ENCODE peak calls at places on chromosome 18, in eight cellular contexts. One of them, this sample, is unnamed.

GRCh38 chr18:10164241-10165160 is 250.7 kb downstream of the VAPA start:
- DNase-seq in GM12864: no peak
- DNase-seq in mesothelial cell of epicardium: no peak
- DNase-seq in psoas muscle: no peak
- DNase-seq in pancreas: peak; percentile 58
- DNase-seq in PC-3: no peak
- DNase-seq in AG04450: no peak
- DNase-seq in AG09309: no peak
- DNase-seq in this sample: no peak

GRCh38 chr18:35467624-35468016 is 30.1 kb downstream of the INO80C start:
- DNase-seq in psoas muscle: no peak
- DNase-seq in mesothelial cell of epicardium: no peak
- DNase-seq in GM12864: no peak
- DNase-seq in pancreas: no peak
- DNase-seq in AG09309: no peak
- DNase-seq in AG04450: no peak
- DNase-seq in PC-3: no peak
- DNase-seq in this sample: no peak

GRCh38 chr18:77059294-77059916 is 73.2 kb downstream of the MBP start:
- DNase-seq in psoas muscle: no peak
- DNase-seq in AG09309: no peak
- DNase-seq in AG04450: no peak
- DNase-seq in mesothelial cell of epicardium: no peak
- DNase-seq in GM12864: no peak
- DNase-seq in PC-3: peak; percentile 81
- DNase-seq in pancreas: no peak
- DNase-seq in this sample: peak; percentile 45

GRCh38 chr18:33700513-33700976 is 122.5 kb downstream of the ASXL3 start:
- DNase-seq in pancreas: no peak
- DNase-seq in GM12864: peak; percentile 34
- DNase-seq in AG04450: no peak
- DNase-seq in AG09309: no peak
- DNase-seq in mesothelial cell of epicardium: no peak
- DNase-seq in PC-3: no peak
- DNase-seq in psoas muscle: no peak
- DNase-seq in this sample: no peak

GRCh38 chr18:61651145-61651879 is 241.5 kb downstream of the RNF152 start:
- DNase-seq in PC-3: no peak
- DNase-seq in AG09309: no peak
- DNase-seq in psoas muscle: no peak
- DNase-seq in pancreas: no peak
- DNase-seq in mesothelial cell of epicardium: no peak
- DNase-seq in AG04450: no peak
- DNase-seq in GM12864: no peak
- DNase-seq in this sample: no peak

GRCh38 chr18:39636931-39637330 is 2071.3 kb upstream of the CELF4 start:
- DNase-seq in AG04450: no peak
- DNase-seq in AG09309: no peak
- DNase-seq in mesothelial cell of epicardium: no peak
- DNase-seq in psoas muscle: no peak
- DNase-seq in pancreas: no peak
- DNase-seq in GM12864: no peak
- DNase-seq in PC-3: no peak
- DNase-seq in this sample: no peak

GRCh38 chr18:195651-196050 is 37.3 kb downstream of the USP14 start:
- DNase-seq in AG09309: no peak
- DNase-seq in mesothelial cell of epicardium: no peak
- DNase-seq in AG04450: no peak
- DNase-seq in pancreas: no peak
- DNase-seq in PC-3: no peak
- DNase-seq in psoas muscle: no peak
- DNase-seq in GM12864: no peak
- DNase-seq in this sample: no peak

GRCh38 chr18:23340661-23341060 is 112.4 kb upstream of the RIOK3 start:
- DNase-seq in pancreas: no peak
- DNase-seq in mesothelial cell of epicardium: no peak
- DNase-seq in AG04450: no peak
- DNase-seq in AG09309: no peak
- DNase-seq in psoas muscle: no peak
- DNase-seq in GM12864: no peak
- DNase-seq in PC-3: no peak
- DNase-seq in this sample: no peak

GRCh38 chr18:79947054-79947755 is 4.2 kb downstream of the SLC66A2 start:
- DNase-seq in GM12864: no peak
- DNase-seq in mesothelial cell of epicardium: no peak
- DNase-seq in AG04450: no peak
- DNase-seq in pancreas: peak; percentile 3
- DNase-seq in psoas muscle: no peak
- DNase-seq in AG09309: no peak
- DNase-seq in PC-3: peak; percentile 68
- DNase-seq in this sample: no peak

GRCh38 chr18:9135912-9136314 is 668 bp upstream of the ANKRD12 start:
- DNase-seq in pancreas: peak; percentile 57
- DNase-seq in AG04450: no peak
- DNase-seq in GM12864: no peak
- DNase-seq in psoas muscle: no peak
- DNase-seq in AG09309: no peak
- DNase-seq in PC-3: peak; percentile 64
- DNase-seq in mesothelial cell of epicardium: peak; percentile 32
- DNase-seq in this sample: peak; percentile 22

GRCh38 chr18:7452331-7452730 is 114.8 kb upstream of the PTPRM start:
- DNase-seq in GM12864: no peak
- DNase-seq in AG09309: no peak
- DNase-seq in psoas muscle: no peak
- DNase-seq in pancreas: peak; percentile 5
- DNase-seq in PC-3: peak; percentile 54
- DNase-seq in mesothelial cell of epicardium: no peak
- DNase-seq in AG04450: no peak
- DNase-seq in this sample: no peak

GRCh38 chr18:46619559-46619958 is 37.5 kb downstream of the LOXHD1 start:
- DNase-seq in AG04450: no peak
- DNase-seq in AG09309: no peak
- DNase-seq in psoas muscle: no peak
- DNase-seq in PC-3: no peak
- DNase-seq in mesothelial cell of epicardium: no peak
- DNase-seq in pancreas: no peak
- DNase-seq in GM12864: no peak
- DNase-seq in this sample: no peak

GRCh38 chr18:48922801-48923730 is 27.7 kb downstream of the SMAD7 start:
- DNase-seq in AG09309: peak; percentile 85
- DNase-seq in pancreas: no peak
- DNase-seq in psoas muscle: peak; percentile 65
- DNase-seq in GM12864: no peak
- DNase-seq in AG04450: no peak
- DNase-seq in PC-3: peak; percentile 38
- DNase-seq in mesothelial cell of epicardium: peak; percentile 57
- DNase-seq in this sample: no peak

GRCh38 chr18:71673954-71674353 is 870.2 kb downstream of the CBLN2 start:
- DNase-seq in GM12864: no peak
- DNase-seq in mesothelial cell of epicardium: no peak
- DNase-seq in psoas muscle: no peak
- DNase-seq in pancreas: no peak
- DNase-seq in AG09309: no peak
- DNase-seq in AG04450: no peak
- DNase-seq in PC-3: no peak
- DNase-seq in this sample: no peak

GRCh38 chr18:76476665-76477561 is 18.1 kb downstream of the ZNF516 start:
- DNase-seq in psoas muscle: no peak
- DNase-seq in AG09309: peak; percentile 80
- DNase-seq in GM12864: no peak
- DNase-seq in AG04450: peak; percentile 84
- DNase-seq in pancreas: no peak
- DNase-seq in PC-3: peak; percentile 70
- DNase-seq in mesothelial cell of epicardium: no peak
- DNase-seq in this sample: no peak

GRCh38 chr18:74496508-74497307 is 545 bp downstream of the CNDP2 start:
- DNase-seq in PC-3: peak; percentile 39
- DNase-seq in AG09309: no peak
- DNase-seq in psoas muscle: peak; percentile 70
- DNase-seq in pancreas: peak; percentile 67
- DNase-seq in AG04450: peak; percentile 8
- DNase-seq in GM12864: no peak
- DNase-seq in mesothelial cell of epicardium: no peak
- DNase-seq in this sample: no peak
- TF ChIP-seq CTCF in PC-3: no peak
- TF ChIP-seq CTCF in AG09309: peak; percentile 14
- TF ChIP-seq CTCF in psoas muscle: peak; percentile 26
- TF ChIP-seq CTCF in pancreas: no peak
- TF ChIP-seq CTCF in AG04450: peak; percentile 15
- TF ChIP-seq CTCF in GM12864: no peak
- TF ChIP-seq CTCF in mesothelial cell of epicardium: no peak
- TF ChIP-seq CTCF in this sample: no peak

GRCh38 chr18:64097497-64097896 is 51.4 kb downstream of the LINC00305 start:
- DNase-seq in psoas muscle: no peak
- DNase-seq in PC-3: peak; percentile 16
- DNase-seq in mesothelial cell of epicardium: no peak
- DNase-seq in AG04450: no peak
- DNase-seq in GM12864: no peak
- DNase-seq in pancreas: no peak
- DNase-seq in AG09309: no peak
- DNase-seq in this sample: no peak
- TF ChIP-seq CTCF in psoas muscle: peak; percentile 11
- TF ChIP-seq CTCF in PC-3: peak; percentile 39
- TF ChIP-seq CTCF in mesothelial cell of epicardium: peak; percentile 59
- TF ChIP-seq CTCF in AG04450: no peak
- TF ChIP-seq CTCF in GM12864: no peak
- TF ChIP-seq CTCF in pancreas: no peak
- TF ChIP-seq CTCF in AG09309: no peak
- TF ChIP-seq CTCF in this sample: peak; percentile 37

GRCh38 chr18:24831871-24832665 is 371.6 kb downstream of the HRH4 start:
- DNase-seq in AG09309: no peak
- DNase-seq in pancreas: no peak
- DNase-seq in AG04450: no peak
- DNase-seq in GM12864: no peak
- DNase-seq in psoas muscle: no peak
- DNase-seq in PC-3: no peak
- DNase-seq in mesothelial cell of epicardium: no peak
- DNase-seq in this sample: no peak

GRCh38 chr18:24826605-24827004 is 366.2 kb downstream of the HRH4 start:
- DNase-seq in PC-3: no peak
- DNase-seq in psoas muscle: no peak
- DNase-seq in pancreas: no peak
- DNase-seq in AG09309: no peak
- DNase-seq in AG04450: no peak
- DNase-seq in mesothelial cell of epicardium: no peak
- DNase-seq in GM12864: no peak
- DNase-seq in this sample: no peak

GRCh38 chr18:24825397-24825796 is 365.0 kb downstream of the HRH4 start:
- DNase-seq in psoas muscle: no peak
- DNase-seq in PC-3: no peak
- DNase-seq in GM12864: no peak
- DNase-seq in pancreas: no peak
- DNase-seq in AG09309: no peak
- DNase-seq in mesothelial cell of epicardium: no peak
- DNase-seq in AG04450: no peak
- DNase-seq in this sample: no peak

GRCh38 chr18:24831091-24831490 is 370.7 kb downstream of the HRH4 start:
- DNase-seq in AG04450: no peak
- DNase-seq in mesothelial cell of epicardium: no peak
- DNase-seq in GM12864: no peak
- DNase-seq in PC-3: no peak
- DNase-seq in pancreas: no peak
- DNase-seq in psoas muscle: no peak
- DNase-seq in AG09309: no peak
- DNase-seq in this sample: no peak

DNA sequence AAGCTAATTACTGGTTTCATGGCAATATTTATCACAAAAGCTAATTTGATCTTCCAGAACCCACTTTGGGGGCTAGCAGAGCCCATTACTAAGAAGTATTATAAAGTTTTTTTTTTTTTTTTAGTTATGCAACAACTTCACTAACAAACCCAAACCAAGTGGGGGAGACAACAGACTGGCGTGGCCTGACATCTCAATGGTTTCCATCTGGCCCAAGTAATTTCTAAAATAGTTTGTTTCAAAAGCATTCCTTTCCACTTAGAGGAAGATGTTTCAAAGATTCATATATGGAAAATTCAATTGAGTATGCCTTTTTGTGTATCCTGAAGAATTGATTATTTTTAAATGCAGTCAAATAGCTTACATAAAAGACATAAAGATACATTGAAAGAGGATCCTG is 367.1 kb downstream of the HRH4 start:
- DNase-seq in AG04450: no peak
- DNase-seq in GM12864: no peak
- DNase-seq in psoas muscle: no peak
- DNase-seq in mesothelial cell of epicardium: no peak
- DNase-seq in AG09309: no peak
- DNase-seq in pancreas: no peak
- DNase-seq in PC-3: no peak
- DNase-seq in this sample: no peak
- TF ChIP-seq CTCF in AG04450: no peak
- TF ChIP-seq CTCF in GM12864: no peak
- TF ChIP-seq CTCF in psoas muscle: no peak
- TF ChIP-seq CTCF in mesothelial cell of epicardium: no peak
- TF ChIP-seq CTCF in AG09309: no peak
- TF ChIP-seq CTCF in pancreas: no peak
- TF ChIP-seq CTCF in PC-3: no peak
- TF ChIP-seq CTCF in this sample: no peak

GRCh38 chr18:44967599-44967998 is 286.9 kb downstream of the SETBP1 start:
- DNase-seq in AG09309: no peak
- DNase-seq in pancreas: no peak
- DNase-seq in psoas muscle: no peak
- DNase-seq in GM12864: no peak
- DNase-seq in AG04450: no peak
- DNase-seq in mesothelial cell of epicardium: no peak
- DNase-seq in PC-3: no peak
- DNase-seq in this sample: no peak

GRCh38 chr18:44969214-44969842 is 288.6 kb downstream of the SETBP1 start:
- DNase-seq in pancreas: no peak
- DNase-seq in PC-3: no peak
- DNase-seq in mesothelial cell of epicardium: no peak
- DNase-seq in psoas muscle: no peak
- DNase-seq in AG09309: no peak
- DNase-seq in AG04450: no peak
- DNase-seq in GM12864: no peak
- DNase-seq in this sample: peak; percentile 4

GRCh38 chr18:44973282-44973681 is 292.6 kb downstream of the SETBP1 start:
- DNase-seq in PC-3: no peak
- DNase-seq in pancreas: no peak
- DNase-seq in AG04450: no peak
- DNase-seq in AG09309: no peak
- DNase-seq in GM12864: no peak
- DNase-seq in psoas muscle: no peak
- DNase-seq in mesothelial cell of epicardium: no peak
- DNase-seq in this sample: no peak

GRCh38 chr18:44974174-44974573 is 293.5 kb downstream of the SETBP1 start:
- DNase-seq in AG04450: no peak
- DNase-seq in PC-3: no peak
- DNase-seq in mesothelial cell of epicardium: no peak
- DNase-seq in GM12864: no peak
- DNase-seq in pancreas: no peak
- DNase-seq in AG09309: no peak
- DNase-seq in psoas muscle: no peak
- DNase-seq in this sample: no peak

DNA sequence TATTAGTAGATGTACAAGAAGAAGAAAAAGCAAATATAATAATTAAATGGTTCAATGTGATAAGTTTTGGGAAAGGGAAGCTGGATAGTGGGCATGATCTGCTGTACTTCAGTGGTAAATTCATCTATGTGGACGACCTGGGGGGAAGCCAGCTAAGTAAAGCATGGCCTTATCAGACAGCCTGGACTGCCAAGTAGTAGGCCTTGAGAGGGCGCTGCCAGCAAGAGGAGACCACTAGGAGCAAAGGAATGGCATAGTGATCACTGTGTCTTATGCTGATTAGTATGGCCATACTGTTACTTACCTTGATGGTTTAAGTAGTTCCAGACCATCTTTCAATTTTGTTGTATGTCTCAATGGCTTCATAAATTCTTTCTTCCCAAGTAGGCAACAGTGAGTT is 287.6 kb downstream of the SETBP1 start:
- DNase-seq in AG09309: no peak
- DNase-seq in psoas muscle: no peak
- DNase-seq in PC-3: no peak
- DNase-seq in mesothelial cell of epicardium: no peak
- DNase-seq in pancreas: peak; percentile 32
- DNase-seq in AG04450: no peak
- DNase-seq in GM12864: no peak
- DNase-seq in this sample: no peak
- TF ChIP-seq CTCF in AG09309: no peak
- TF ChIP-seq CTCF in psoas muscle: no peak
- TF ChIP-seq CTCF in PC-3: no peak
- TF ChIP-seq CTCF in mesothelial cell of epicardium: no peak
- TF ChIP-seq CTCF in pancreas: no peak
- TF ChIP-seq CTCF in AG04450: no peak
- TF ChIP-seq CTCF in GM12864: no peak
- TF ChIP-seq CTCF in this sample: no peak

This sample was measured in LNCaP clone FGC.